ENCODE peak calls at places on chromosomes 12 and 14, in six cellular contexts. D is CD8-positive, alpha-beta memory T cell; G is aorta; N is IMR-90; O is sigmoid colon; K is CD8-positive, alpha-beta T cell. V is an unnamed sample.

GRCh38 chr14:96176811-96177211 is 27.8 kb upstream of the BDKRB2 start:
- DNase-seq in D (no peak), G (no peak), N (peak; percentile 91), O (peak; percentile 85), K (no peak), V (no peak)

GRCh38 chr14:57254884-57255283 is 13.8 kb downstream of the EXOC5 start:
- DNase-seq in D (no peak), G (no peak), N (no peak), O (no peak), K (no peak), V (no peak)

GRCh38 chr12:88703790-88704189 is 123.5 kb upstream of the KITLG start:
- DNase-seq in D (no peak), G (no peak), N (no peak), O (no peak), K (no peak), V (no peak)

GRCh38 chr12:42589465-42590323 is at the start of gene PRICKLE1:
- DNase-seq in D (no peak), G (peak; percentile 65), N (peak; percentile 60), O (peak; percentile 67), K (no peak), V (no peak)

GRCh38 chr14:31787377-31787776 is 226.2 kb downstream of the NUBPL start:
- DNase-seq in D (no peak), G (no peak), N (peak; percentile 11), O (no peak), K (no peak), V (no peak)

GRCh38 chr14:90700928-90701776 is 115.1 kb downstream of the TTC7B start:
- DNase-seq in D (no peak), G (no peak), N (no peak), O (no peak), K (no peak), V (no peak)

GRCh38 chr12:111428728-111429175 is 23.0 kb downstream of the SH2B3 start:
- DNase-seq in D (no peak), G (peak; percentile 83), N (no peak), O (no peak), K (no peak), V (peak; percentile 57)

GRCh38 chr12:10285919-10286318 is 21.8 kb upstream of the KLRD1 start:
- DNase-seq in D (peak; percentile 41), G (no peak), N (no peak), O (no peak), K (no peak), V (no peak)

GRCh38 chr14:88871429-88871828 is 47.0 kb downstream of the TTC8 start:
- DNase-seq in D (no peak), G (no peak), N (no peak), O (no peak), K (no peak), V (no peak)

GRCh38 chr14:64405295-64405694 is 17.1 kb downstream of the MTHFD1 start:
- DNase-seq in D (no peak), G (no peak), N (no peak), O (no peak), K (no peak), V (no peak)
- H3K27ac ChIP-seq in D (no peak overlapping the region), G (no peak overlapping the region), N (no peak overlapping the region), O (no peak overlapping the region), K (no peak overlapping the region), V (no peak overlapping the region)

DNA sequence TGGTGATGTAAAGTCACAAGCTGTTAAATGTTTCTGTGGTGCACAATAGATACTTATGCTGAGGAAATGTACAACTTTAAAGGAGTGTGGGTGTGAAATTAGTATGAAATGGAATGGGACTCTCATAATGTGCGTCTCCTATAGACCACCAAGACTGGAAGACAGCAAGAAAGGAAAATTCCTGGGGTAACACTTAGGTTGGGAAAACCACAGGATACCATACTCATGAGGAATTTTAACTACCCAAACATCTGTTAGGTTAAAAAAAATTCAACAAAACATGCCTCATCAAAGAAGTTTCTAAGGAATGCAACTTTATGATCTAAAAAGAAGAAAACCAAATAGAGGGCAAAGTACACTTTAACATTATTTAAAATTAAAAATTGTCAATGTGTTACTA is 113.7 kb upstream of the MYF6 start:
- DNase-seq in D (no peak), G (no peak), N (peak; percentile 91), O (no peak), K (no peak), V (no peak)
- H3K27ac ChIP-seq in D (no peak overlapping the region), G (no peak overlapping the region), N (peak overlapping the region; percentile 63), O (no peak overlapping the region), K (no peak overlapping the region), V (no peak overlapping the region)

DNA sequence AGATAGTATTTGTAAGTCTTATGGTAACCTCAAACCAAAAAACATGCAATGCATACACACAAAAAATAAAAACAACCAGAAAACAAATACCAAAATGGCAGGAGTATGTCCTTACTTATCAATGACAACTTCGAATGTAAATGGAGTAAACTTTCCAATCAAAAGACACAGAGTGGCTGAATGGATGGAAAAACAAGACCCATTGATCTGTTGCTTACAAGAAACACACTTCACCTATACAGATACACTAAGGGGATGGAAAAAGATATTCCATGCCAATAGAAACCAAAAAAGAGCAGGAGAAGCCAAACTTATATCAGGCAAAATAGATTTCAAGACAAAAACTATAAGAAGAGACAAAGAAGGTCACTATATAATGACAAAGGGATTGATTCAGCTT is 8.7 kb upstream of the DCAF5 start:
- DNase-seq in D (no peak), G (no peak), N (no peak), O (no peak), K (no peak), V (no peak)
- H3K27ac ChIP-seq in D (no peak overlapping the region), G (no peak overlapping the region), N (no peak overlapping the region), O (no peak overlapping the region), K (no peak overlapping the region), V (no peak overlapping the region)

GRCh38 chr14:60179296-60179924 is 14.2 kb upstream of the DHRS7 start:
- DNase-seq in D (no peak), G (no peak), N (peak; percentile 48), O (no peak), K (no peak), V (no peak)

GRCh38 chr14:60183138-60183537 is 17.9 kb upstream of the DHRS7 start:
- DNase-seq in D (no peak), G (no peak), N (no peak), O (no peak), K (no peak), V (no peak)

GRCh38 chr14:60188115-60188514 is 22.9 kb upstream of the DHRS7 start:
- DNase-seq in D (no peak), G (no peak), N (no peak), O (no peak), K (no peak), V (no peak)

GRCh38 chr14:60184597-60185555 is 19.7 kb upstream of the DHRS7 start:
- DNase-seq in D (no peak), G (no peak), N (no peak), O (no peak), K (no peak), V (no peak)

GRCh38 chr14:60183724-60184596 is 18.8 kb upstream of the DHRS7 start:
- DNase-seq in D (peak; percentile 71), G (no peak), N (peak; percentile 77), O (no peak), K (no peak), V (no peak)
- H3K27ac ChIP-seq in D (peak overlapping the region; percentile 12), G (no peak overlapping the region), N (no peak overlapping the region), O (peak overlapping the region; percentile 58), K (peak overlapping the region; percentile 50), V (no peak overlapping the region)

GRCh38 chr12:68098939-68099338 is 60.6 kb downstream of the IFNG start:
- DNase-seq in D (no peak), G (no peak), N (no peak), O (no peak), K (no peak), V (no peak)
- H3K27ac ChIP-seq in D (no peak overlapping the region), G (no peak overlapping the region), N (no peak overlapping the region), O (no peak overlapping the region), K (no peak overlapping the region), V (no peak overlapping the region)